ENCODE peak calls at places on chromosome 4, in five cellular contexts. F is dorsolateral prefrontal cortex, A is astrocyte of the spinal cord, Z is lower leg skin, C is H9. N is an unnamed sample.

GRCh38 chr4:11743236-11743635 is 314.5 kb upstream of the HS3ST1 start:
- DNase-seq in F (no peak), A (no peak), Z (no peak), C (no peak), N (no peak)

GRCh38 chr4:177107288-177107901 is 202.3 kb upstream of the NEIL3 start:
- DNase-seq in F (no peak), A (peak; percentile 18), Z (no peak), C (no peak), N (no peak)

GRCh38 chr4:143355540-143356217 is 19.0 kb downstream of the GAB1 start:
- DNase-seq in F (no peak), A (no peak), Z (no peak), C (no peak), N (no peak)

GRCh38 chr4:52659722-52660261 is 691 bp upstream of the USP46 start:
- DNase-seq in F (peak; percentile 33), A (peak; percentile 29), Z (peak; percentile 41), C (no peak), N (peak; percentile 53)

GRCh38 chr4:54872246-54872645 is 214.5 kb downstream of the KIT start:
- DNase-seq in F (no peak), A (peak; percentile 16), Z (no peak), C (no peak), N (no peak)

GRCh38 chr4:24604558-24605214 is 20.3 kb upstream of the DHX15 start:
- DNase-seq in F (no peak), A (no peak), Z (no peak), C (no peak), N (no peak)

GRCh38 chr4:184801781-184802180 is 24.0 kb downstream of the ACSL1 start:
- DNase-seq in F (no peak), A (peak; percentile 43), Z (no peak), C (no peak), N (no peak)

GRCh38 chr4:185221912-185222311 is 12.5 kb downstream of the SNX25 start:
- DNase-seq in F (no peak), A (no peak), Z (no peak), C (no peak), N (no peak)

GRCh38 chr4:15898902-15899301 is 39.6 kb downstream of the FGFBP1 start:
- DNase-seq in F (no peak), A (no peak), Z (no peak), C (no peak), N (no peak)

GRCh38 chr4:26873391-26874026 is 12.9 kb downstream of the STIM2 start:
- DNase-seq in F (no peak), A (no peak), Z (no peak), C (no peak), N (peak; percentile 26)
- TF ChIP-seq CTCF in F (no peak), A (no peak), Z (no peak), C (no peak), N (no peak)

GRCh38 chr4:165118256-165118909 is 5.7 kb upstream of the TMEM192 start:
- DNase-seq in F (no peak), A (no peak), Z (no peak), C (no peak), N (no peak)

GRCh38 chr4:165115301-165115700 is 2.6 kb upstream of the TMEM192 start:
- DNase-seq in F (no peak), A (no peak), Z (no peak), C (no peak), N (no peak)

GRCh38 chr4:165111906-165112257 is 778 bp downstream of the TMEM192 start:
- DNase-seq in F (no peak), A (peak; percentile 6), Z (no peak), C (no peak), N (no peak)

GRCh38 chr4:165106518-165106917 is 6.1 kb downstream of the TMEM192 start:
- DNase-seq in F (no peak), A (no peak), Z (no peak), C (no peak), N (no peak)

GRCh38 chr4:165112258-165113156 is at the start of gene TMEM192:
- DNase-seq in F (peak; percentile 95), A (peak; percentile 94), Z (peak; percentile 93), C (peak; percentile 95), N (peak; percentile 97)
- TF ChIP-seq CTCF in F (peak; percentile 47), A (peak; percentile 30), Z (no peak), C (peak; percentile 46), N (peak; percentile 34)

DNA sequence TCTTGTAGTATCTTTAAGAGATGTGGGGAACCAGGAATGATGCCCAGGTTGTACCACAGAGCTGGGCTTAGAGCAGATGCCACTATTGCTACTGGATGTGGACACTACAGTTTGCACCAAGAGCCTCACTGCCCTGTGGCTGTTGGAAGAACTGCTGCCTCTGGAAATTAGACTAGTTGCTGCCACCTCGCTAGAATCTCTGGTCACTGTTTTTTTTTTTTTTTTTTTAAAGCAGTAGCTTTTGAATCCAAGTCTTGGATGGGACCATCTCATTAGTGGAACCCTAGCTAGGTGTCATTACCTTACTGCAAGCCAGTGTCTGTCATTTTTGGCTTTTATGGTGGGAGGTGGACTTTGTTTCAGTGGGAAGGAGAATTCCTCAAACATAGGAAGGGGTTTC is 105.5 kb downstream of the ARHGAP10 start:
- DNase-seq in F (no peak), A (no peak), Z (no peak), C (no peak), N (no peak)
- TF ChIP-seq CTCF in F (no peak), A (no peak), Z (no peak), C (no peak), N (no peak)

GRCh38 chr4:95007998-95008397 is 250.2 kb downstream of the BMPR1B start:
- DNase-seq in F (no peak), A (no peak), Z (no peak), C (no peak), N (no peak)
- TF ChIP-seq CTCF in F (no peak), A (no peak), Z (no peak), C (no peak), N (no peak)

GRCh38 chr4:26238782-26239647 is 81.8 kb upstream of the RBPJ start:
- DNase-seq in F (peak; percentile 28), A (peak; percentile 78), Z (no peak), C (no peak), N (no peak)

GRCh38 chr4:26237916-26238315 is 82.9 kb upstream of the RBPJ start:
- DNase-seq in F (no peak), A (no peak), Z (no peak), C (no peak), N (no peak)

GRCh38 chr4:26233350-26233749 is 87.5 kb upstream of the RBPJ start:
- DNase-seq in F (no peak), A (no peak), Z (no peak), C (no peak), N (no peak)

GRCh38 chr4:26238426-26238781 is 82.4 kb upstream of the RBPJ start:
- DNase-seq in F (no peak), A (no peak), Z (no peak), C (no peak), N (no peak)

DNA sequence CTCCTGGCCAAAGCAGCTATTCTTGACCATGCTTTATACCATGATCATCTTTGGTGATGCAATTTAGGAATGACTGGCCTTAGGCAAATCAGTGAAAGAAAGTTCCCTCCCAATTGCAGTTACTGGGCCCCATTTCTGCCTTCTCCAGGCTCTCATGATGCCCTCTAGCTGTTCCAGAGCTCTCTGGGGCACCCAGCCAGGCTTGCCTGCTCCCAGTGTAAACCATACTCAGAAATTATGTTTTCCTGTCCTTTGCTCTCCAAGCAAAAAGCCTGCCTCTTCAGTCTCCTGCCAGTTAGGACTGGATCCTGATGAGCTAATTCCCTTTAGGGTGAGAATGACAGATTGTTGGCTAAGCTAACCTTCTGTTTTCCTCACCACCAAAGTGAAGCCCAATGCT is 85.3 kb upstream of the RBPJ start:
- DNase-seq in F (peak; percentile 39), A (peak; percentile 40), Z (peak; percentile 77), C (no peak), N (no peak)
- TF ChIP-seq CTCF in F (peak; percentile 20), A (peak; percentile 18), Z (no peak), C (no peak), N (no peak)

DNA sequence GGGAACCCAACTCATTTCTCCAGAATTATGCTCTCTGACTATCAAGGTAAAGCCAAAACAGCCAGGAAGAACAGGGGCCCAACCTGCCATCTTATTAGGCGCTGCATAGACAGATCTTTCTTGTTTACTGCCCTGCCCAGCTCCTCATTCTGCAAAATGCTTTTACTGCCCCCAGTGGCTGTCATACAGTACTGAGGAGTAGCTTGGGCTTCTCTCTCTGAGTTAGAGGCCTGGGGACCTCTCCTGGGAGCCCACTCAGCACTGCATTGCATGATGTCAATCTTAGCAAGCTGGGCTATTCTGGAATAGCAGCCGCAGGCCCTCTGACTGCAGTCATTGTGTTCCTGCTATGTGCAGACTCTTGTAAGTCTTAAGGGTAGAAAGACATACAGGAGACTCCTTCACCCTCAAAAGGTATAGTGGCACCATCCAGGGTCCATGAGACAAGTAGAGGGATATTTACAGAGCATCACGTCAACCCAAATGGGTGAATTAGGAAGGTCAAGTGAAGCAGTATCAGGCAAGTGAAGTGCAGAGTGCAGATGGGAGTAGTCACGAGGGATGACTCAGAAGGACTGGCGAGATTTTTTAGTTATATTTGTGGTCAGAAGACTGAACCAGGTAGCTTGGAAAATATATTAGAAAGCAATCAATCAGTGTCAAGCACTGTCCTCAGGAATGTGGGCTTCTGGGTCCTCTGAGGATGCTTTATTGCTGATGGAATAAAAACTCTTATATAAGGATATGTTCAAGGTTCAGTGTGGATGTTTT is 294.1 kb upstream of the SFRP2 start:
- DNase-seq in F (no peak), A (no peak), Z (no peak), C (peak; percentile 80), N (no peak)
- TF ChIP-seq CTCF in F (no peak), A (peak; percentile 26), Z (no peak), C (peak; percentile 79), N (peak; percentile 12)

GRCh38 chr4:140185725-140186124 is 31.7 kb upstream of the MAML3 start:
- DNase-seq in F (no peak), A (no peak), Z (no peak), C (no peak), N (no peak)

GRCh38 chr4:140176735-140177134 is 22.8 kb upstream of the MAML3 start:
- DNase-seq in F (no peak), A (peak; percentile 57), Z (no peak), C (no peak), N (no peak)

GRCh38 chr4:140183270-140183669 is 29.3 kb upstream of the MAML3 start:
- DNase-seq in F (no peak), A (no peak), Z (no peak), C (no peak), N (no peak)

DNA sequence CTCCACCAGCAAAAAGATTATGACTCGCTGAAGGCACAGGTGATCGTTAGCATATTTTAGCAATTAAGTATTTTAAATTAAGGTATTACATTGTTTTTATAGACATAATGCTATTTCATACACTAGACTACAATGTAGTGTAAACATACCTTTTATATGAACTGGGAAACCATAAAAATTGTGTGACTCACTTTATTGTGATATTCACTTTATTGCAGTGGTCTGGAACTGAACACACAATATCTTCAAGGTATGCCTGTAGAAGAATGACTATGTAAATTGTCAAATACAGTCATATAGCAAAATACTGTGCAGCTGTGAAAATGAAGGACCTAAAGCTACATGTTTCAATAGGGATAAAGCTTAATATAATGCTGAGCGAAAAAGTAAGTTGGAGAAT is 26.6 kb upstream of the MAML3 start:
- DNase-seq in F (no peak), A (no peak), Z (no peak), C (no peak), N (no peak)
- TF ChIP-seq CTCF in F (no peak), A (no peak), Z (no peak), C (no peak), N (no peak)